ENCODE peak calls at places on chromosomes 11 and 22, in nine cellular contexts. L, K, Z, Y, U, Q, V, P and R are unnamed samples.

GRCh38 chr11:17734986-17735822 is 623 bp downstream of the KCNC1 start:
- DNase-seq in V (peak), K (peak), Y (peak), U (peak), Q (peak), P (peak), L (peak), Z (peak), R (peak)

GRCh38 chr11:9263840-9264380 is 1.2 kb downstream of the DENND5A start:
- DNase-seq in P (no peak), K (peak), U (peak), Q (no peak), Z (no peak), Y (peak), L (no peak), V (peak), R (no peak)

GRCh38 chr11:103659138-103659734 is 377.2 kb upstream of the DDI1 start:
- DNase-seq in Z (peak), L (no peak), Y (no peak), V (peak), P (peak), Q (peak), K (no peak), U (peak), R (peak)

GRCh38 chr11:95413761-95414160 is 182.8 kb upstream of the SESN3 start:
- DNase-seq in V (no peak), Y (no peak), K (no peak), P (no peak), L (no peak), Z (no peak), Q (no peak), U (no peak), R (no peak)

GRCh38 chr11:56045538-56045937 is 18.1 kb downstream of the OR5AS1 start:
- DNase-seq in L (no peak), Q (no peak), P (no peak), Y (no peak), V (no peak), Z (no peak), K (no peak), U (no peak), R (no peak)

GRCh38 chr11:2734181-2735052 is 34.6 kb upstream of the KCNQ1OT1 start:
- DNase-seq in K (peak), Q (no peak), U (no peak), Z (no peak), V (no peak), P (peak), L (no peak), Y (no peak), R (no peak)

GRCh38 chr11:1574256-1575242 is 2.5 kb upstream of the DUSP8 start:
- DNase-seq in K (peak), Y (peak), P (peak), V (peak), U (peak), Z (no peak), L (peak), Q (peak), R (peak)

GRCh38 chr11:32113637-32114203 is 22.8 kb downstream of the RCN1 start:
- DNase-seq in Y (no peak), Q (no peak), L (no peak), U (no peak), K (no peak), P (no peak), Z (peak), V (no peak), R (no peak)

GRCh38 chr22:43442386-43443060 is 30.7 kb downstream of the MPPED1 start:
- DNase-seq in Z (no peak), Q (peak), L (no peak), K (no peak), V (no peak), Y (no peak), U (no peak), P (no peak), R (no peak)

GRCh38 chr22:49664371-49664881 is 163.2 kb downstream of the BRD1 start:
- DNase-seq in V (no peak), P (no peak), Z (no peak), L (no peak), K (no peak), Q (peak), Y (no peak), U (no peak), R (peak)

GRCh38 chr11:123684601-123685000 is 30.2 kb upstream of the SCN3B start:
- DNase-seq in V (no peak), Z (no peak), Q (no peak), K (no peak), L (no peak), P (no peak), U (no peak), Y (no peak), R (no peak)

GRCh38 chr11:10673476-10674062 is 20.0 kb downstream of the IRAG1 start:
- DNase-seq in K (peak), U (no peak), Y (no peak), Z (no peak), Q (no peak), L (no peak), P (no peak), V (no peak), R (no peak)

GRCh38 chr11:86486261-86487030 is 111.8 kb downstream of the CCDC81 start:
- DNase-seq in K (no peak), Q (no peak), P (no peak), Y (no peak), Z (peak), V (no peak), U (no peak), L (peak), R (no peak)

GRCh38 chr11:111088872-111089271 is 156.7 kb upstream of the POU2AF2 start:
- DNase-seq in V (no peak), P (no peak), Z (no peak), Q (no peak), Y (no peak), U (no peak), L (no peak), K (no peak), R (no peak)

GRCh38 chr22:44331881-44332714 is 19.3 kb upstream of the SHISAL1 start:
- DNase-seq in L (no peak), K (peak), Z (peak), U (peak), Q (no peak), P (peak), V (peak), Y (no peak), R (peak)

GRCh38 chr11:65498977-65499712 is at the start of gene MALAT1:
- DNase-seq in Q (peak), Z (peak), U (peak), L (peak), P (peak), Y (peak), V (peak), K (peak), R (peak)

GRCh38 chr11:64268028-64268686 is 16.3 kb downstream of the BAD start:
- DNase-seq in U (no peak), Z (no peak), V (no peak), Q (no peak), L (no peak), Y (no peak), P (no peak), K (no peak), R (no peak)

GRCh38 chr11:117750357-117750756 is 46.7 kb downstream of the DSCAML1 start:
- DNase-seq in K (no peak), Q (no peak), Z (no peak), U (no peak), Y (no peak), V (no peak), L (peak), P (no peak), R (no peak)

GRCh38 chr11:1131033-1131911 is 26.5 kb upstream of the MUC5AC start:
- DNase-seq in K (no peak), V (no peak), L (no peak), Q (peak), Z (no peak), P (no peak), Y (no peak), U (peak), R (no peak)

GRCh38 chr11:56817661-56818060 is 69.2 kb upstream of the OR9G4 start:
- DNase-seq in K (no peak), Z (no peak), L (peak), P (no peak), Y (no peak), V (no peak), U (no peak), Q (no peak), R (no peak)

GRCh38 chr22:36343720-36344105 is 44.1 kb downstream of the MYH9 start:
- DNase-seq in L (no peak), U (no peak), Y (no peak), K (no peak), P (no peak), V (no peak), Z (no peak), Q (no peak), R (no peak)

GRCh38 chr22:32106930-32107329 is 52.2 kb downstream of the C22orf42 start:
- DNase-seq in Q (peak), L (no peak), Z (peak), U (no peak), V (peak), P (peak), K (no peak), Y (peak), R (peak)

GRCh38 chr11:20360650-20361049 is 2.9 kb upstream of the HTATIP2 start:
- DNase-seq in V (peak), P (peak), Q (no peak), L (no peak), Y (peak), K (peak), U (no peak), Z (no peak), R (no peak)

GRCh38 chr11:10318527-10318802 is 13.6 kb downstream of the ADM start:
- DNase-seq in Y (peak), V (no peak), Z (no peak), U (no peak), P (no peak), K (no peak), Q (no peak), L (peak), R (no peak)

GRCh38 chr11:47533690-47534135 is 19.2 kb downstream of the CELF1 start:
- DNase-seq in Q (peak), Y (no peak), Z (no peak), U (no peak), K (peak), P (no peak), L (no peak), V (peak), R (no peak)

GRCh38 chr11:19696073-19696472 is 16.6 kb upstream of the NAV2 start:
- DNase-seq in U (no peak), K (no peak), Z (no peak), L (no peak), V (no peak), Y (no peak), Q (no peak), P (no peak), R (no peak)

GRCh38 chr11:17347676-17348075 is 3.9 kb upstream of the NCR3LG1 start:
- DNase-seq in V (peak), U (no peak), K (no peak), Q (no peak), Z (no peak), P (no peak), L (no peak), Y (no peak), R (no peak)

GRCh38 chr11:124415356-124415923 is 9.2 kb downstream of the OR8B4 start:
- DNase-seq in Z (peak), K (peak), U (no peak), V (peak), Y (peak), Q (no peak), L (no peak), P (peak), R (peak)

GRCh38 chr22:34800265-34800664 is 265.7 kb upstream of the ISX start:
- DNase-seq in P (no peak), V (no peak), U (no peak), Q (no peak), Z (no peak), L (no peak), Y (no peak), K (no peak), R (no peak)

GRCh38 chr11:48003926-48004325 is 23.6 kb downstream of the PTPRJ start:
- DNase-seq in P (no peak), Z (no peak), Y (no peak), V (no peak), K (no peak), L (no peak), Q (no peak), U (no peak), R (no peak)

GRCh38 chr11:69384548-69385465 is 90.9 kb downstream of the MYEOV start:
- DNase-seq in Y (no peak), U (peak), L (no peak), Z (no peak), V (no peak), Q (peak), K (no peak), P (no peak), R (no peak)

GRCh38 chr11:134759314-134759713 is 347.3 kb upstream of the B3GAT1 start:
- DNase-seq in U (no peak), P (no peak), Y (no peak), K (no peak), Z (no peak), Q (no peak), L (no peak), V (no peak), R (no peak)

GRCh38 chr22:49751968-49752597 is 75.6 kb downstream of the BRD1 start:
- DNase-seq in V (no peak), Y (no peak), Z (no peak), K (no peak), L (no peak), U (peak), P (no peak), Q (peak), R (peak)

GRCh38 chr11:111081021-111081511 is 164.5 kb upstream of the POU2AF2 start:
- DNase-seq in Q (no peak), Y (no peak), U (no peak), Z (no peak), P (no peak), K (peak), L (no peak), V (peak), R (no peak)

GRCh38 chr11:11155962-11156815 is 196.9 kb downstream of the CSNK2A3 start:
- DNase-seq in V (no peak), K (no peak), Q (peak), P (peak), Y (no peak), Z (peak), U (peak), L (no peak), R (peak)

GRCh38 chr11:77823775-77824174 is 2.8 kb downstream of the AAMDC start:
- DNase-seq in P (no peak), Y (no peak), K (peak), U (no peak), V (peak), Q (no peak), Z (no peak), L (no peak), R (no peak)

GRCh38 chr11:91097069-91097468 is 874.2 kb upstream of the CHORDC1 start:
- DNase-seq in U (peak), K (no peak), P (no peak), V (no peak), Y (no peak), Z (no peak), Q (no peak), L (no peak), R (no peak)

GRCh38 chr22:46528121-46528610 is 9.3 kb downstream of the CELSR1 start:
- DNase-seq in Z (peak), L (peak), Q (no peak), U (no peak), V (no peak), K (peak), P (peak), Y (no peak), R (no peak)
- H3K9ac ChIP-seq in Z (no peak), L (no peak), Q (no peak), U (no peak), V (no peak), K (no peak), P (peak), Y (no peak), R (no peak)

GRCh38 chr22:30541979-30542810 is 4.3 kb downstream of the SEC14L6 start:
- DNase-seq in U (no peak), P (no peak), L (no peak), Y (no peak), Q (peak), Z (peak), V (peak), K (no peak), R (peak)

GRCh38 chr22:30547188-30547587 is 647 bp upstream of the SEC14L6 start:
- DNase-seq in U (no peak), V (no peak), L (no peak), Q (no peak), K (no peak), Y (no peak), P (no peak), Z (no peak), R (no peak)

GRCh38 chr22:30546616-30547015 is at the start of gene SEC14L6:
- DNase-seq in U (no peak), Z (no peak), L (no peak), P (no peak), K (no peak), V (no peak), Y (no peak), Q (no peak), R (no peak)

GRCh38 chr22:30539368-30539767 is 7.2 kb downstream of the SEC14L6 start:
- DNase-seq in P (no peak), K (no peak), Q (no peak), U (no peak), V (no peak), Z (no peak), L (no peak), Y (no peak), R (no peak)

DNA sequence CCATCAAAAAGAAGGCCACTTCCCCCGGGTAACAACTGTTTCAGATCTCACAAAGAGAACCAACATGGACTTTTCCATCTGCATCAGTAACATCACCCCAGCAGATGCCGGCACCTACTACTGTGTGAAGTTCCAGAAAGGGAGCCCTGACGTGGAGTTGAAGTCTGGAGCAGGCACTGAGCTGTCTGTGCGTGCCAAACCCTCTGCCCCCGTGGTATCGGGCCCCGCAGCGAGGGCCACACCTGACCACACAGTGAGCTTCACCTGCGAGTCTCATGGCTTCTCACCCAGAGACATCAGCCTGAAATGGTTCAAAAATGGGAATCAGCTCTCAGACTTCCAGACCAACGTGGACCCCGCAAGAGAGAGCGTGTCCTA is 3.7 kb downstream of the SEC14L6 start:
- DNase-seq in Z (no peak), K (no peak), Y (no peak), Q (no peak), L (no peak), V (no peak), U (no peak), P (no peak), R (no peak)
- H3K9ac ChIP-seq in Z (peak), K (no peak), Y (no peak), Q (no peak), L (no peak), V (no peak), U (no peak), P (no peak), R (no peak)

GRCh38 chr11:34252015-34252414 is 105.8 kb downstream of the ABTB2 start:
- DNase-seq in K (no peak), P (no peak), Z (no peak), L (no peak), Y (no peak), U (no peak), Q (no peak), V (no peak), R (no peak)
- H3K9ac ChIP-seq in K (no peak), P (no peak), Z (no peak), L (no peak), Y (no peak), U (peak), Q (no peak), V (peak), R (no peak)

GRCh38 chr22:40009231-40009769 is 14.5 kb downstream of the FAM83F start:
- DNase-seq in P (peak), L (peak), Y (no peak), Q (peak), V (no peak), K (peak), Z (peak), U (no peak), R (peak)
- H3K9ac ChIP-seq in P (peak), L (no peak), Y (no peak), Q (no peak), V (no peak), K (no peak), Z (no peak), U (no peak), R (no peak)

GRCh38 chr11:45985212-45985611 is 62.8 kb downstream of the LARGE2 start:
- DNase-seq in P (no peak), V (no peak), U (no peak), Z (no peak), K (no peak), Y (no peak), Q (no peak), L (no peak), R (no peak)

GRCh38 chr11:45984192-45984591 is 61.7 kb downstream of the LARGE2 start:
- DNase-seq in K (no peak), P (no peak), U (no peak), V (no peak), Q (no peak), Y (no peak), Z (peak), L (no peak), R (no peak)

GRCh38 chr11:45983471-45983845 is 61.0 kb downstream of the LARGE2 start:
- DNase-seq in V (no peak), L (no peak), U (no peak), Z (no peak), K (no peak), Q (no peak), P (no peak), Y (no peak), R (no peak)

GRCh38 chr11:45982656-45983470 is 60.4 kb downstream of the LARGE2 start:
- DNase-seq in L (no peak), U (peak), K (peak), V (peak), Y (no peak), Q (peak), Z (peak), P (no peak), R (peak)
- H3K9ac ChIP-seq in L (no peak), U (no peak), K (no peak), V (no peak), Y (no peak), Q (no peak), Z (peak), P (no peak), R (no peak)

DNA sequence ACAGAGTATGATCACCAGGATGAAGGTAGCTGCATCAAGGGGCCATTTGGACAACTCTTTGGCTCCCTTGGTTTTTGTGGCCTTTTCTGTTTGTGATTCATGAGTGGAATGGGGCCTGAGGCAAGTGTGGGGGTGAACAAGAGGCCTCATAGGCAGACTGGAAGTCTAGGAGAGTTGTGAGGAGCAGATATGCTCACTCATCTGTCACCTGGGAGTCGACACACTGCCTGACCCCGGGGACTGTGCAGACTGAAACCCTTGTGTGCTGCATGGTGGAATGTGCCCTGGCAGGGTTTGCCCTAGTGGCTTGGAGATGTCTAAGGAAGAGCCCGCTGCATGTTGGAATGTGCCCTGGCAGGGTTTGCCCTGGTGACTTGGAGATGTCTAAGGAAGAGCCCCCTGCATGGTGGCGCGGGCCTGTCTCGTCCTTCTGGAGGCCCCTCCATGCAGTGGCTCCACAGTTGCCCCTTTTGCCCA is 60.0 kb downstream of the MED15 start:
- DNase-seq in P (peak), V (peak), Q (no peak), Z (no peak), K (peak), Y (no peak), L (no peak), U (no peak), R (no peak)
- H3K9ac ChIP-seq in P (peak), V (peak), Q (no peak), Z (no peak), K (no peak), Y (no peak), L (no peak), U (no peak), R (no peak)